ENCODE peak calls at places on chromosomes 1 and 21, in nine cellular contexts. One of them, this sample, is unnamed.

GRCh38 chr1:20896824-20897223 is 109.7 kb upstream of the HP1BP3 start:
- DNase-seq in HFFc6: peak
- DNase-seq in left ventricle myocardium inferior: no peak
- DNase-seq in fibroblast of pulmonary artery: peak
- DNase-seq in ovary: no peak
- DNase-seq in adrenal gland: no peak
- DNase-seq in fibroblast of villous mesenchyme: peak
- DNase-seq in body of pancreas: no peak
- DNase-seq in AG09309: peak
- DNase-seq in this sample: peak

GRCh38 chr1:205936846-205937707 is 6.2 kb downstream of the SLC26A9 start:
- DNase-seq in HFFc6: peak
- DNase-seq in left ventricle myocardium inferior: no peak
- DNase-seq in fibroblast of pulmonary artery: peak
- DNase-seq in ovary: no peak
- DNase-seq in adrenal gland: no peak
- DNase-seq in fibroblast of villous mesenchyme: peak
- DNase-seq in body of pancreas: peak
- DNase-seq in AG09309: no peak
- DNase-seq in this sample: no peak

GRCh38 chr1:214416417-214417212 is 134.8 kb downstream of the PTPN14 start:
- DNase-seq in HFFc6: peak
- DNase-seq in left ventricle myocardium inferior: no peak
- DNase-seq in fibroblast of pulmonary artery: peak
- DNase-seq in ovary: no peak
- DNase-seq in adrenal gland: no peak
- DNase-seq in fibroblast of villous mesenchyme: peak
- DNase-seq in body of pancreas: no peak
- DNase-seq in AG09309: no peak
- DNase-seq in this sample: no peak

GRCh38 chr1:202349263-202349928 is 897 bp downstream of the PPP1R12B start:
- DNase-seq in HFFc6: peak
- DNase-seq in left ventricle myocardium inferior: no peak
- DNase-seq in fibroblast of pulmonary artery: peak
- DNase-seq in ovary: no peak
- DNase-seq in adrenal gland: no peak
- DNase-seq in fibroblast of villous mesenchyme: peak
- DNase-seq in body of pancreas: no peak
- DNase-seq in AG09309: peak
- DNase-seq in this sample: peak

GRCh38 chr1:20726932-20727745 is 5.4 kb downstream of the SH2D5 start:
- DNase-seq in HFFc6: no peak
- DNase-seq in left ventricle myocardium inferior: no peak
- DNase-seq in fibroblast of pulmonary artery: no peak
- DNase-seq in ovary: no peak
- DNase-seq in adrenal gland: no peak
- DNase-seq in fibroblast of villous mesenchyme: no peak
- DNase-seq in body of pancreas: no peak
- DNase-seq in AG09309: no peak
- DNase-seq in this sample: no peak

GRCh38 chr21:33265664-33266049 is 510 bp upstream of the IL10RB start:
- DNase-seq in HFFc6: no peak
- DNase-seq in left ventricle myocardium inferior: peak
- DNase-seq in fibroblast of pulmonary artery: no peak
- DNase-seq in ovary: no peak
- DNase-seq in adrenal gland: peak
- DNase-seq in fibroblast of villous mesenchyme: peak
- DNase-seq in body of pancreas: no peak
- DNase-seq in AG09309: no peak
- DNase-seq in this sample: no peak

GRCh38 chr1:184483101-184483813 is 96.4 kb downstream of the C1orf21 start:
- DNase-seq in HFFc6: peak
- DNase-seq in left ventricle myocardium inferior: no peak
- DNase-seq in fibroblast of pulmonary artery: peak
- DNase-seq in ovary: peak
- DNase-seq in adrenal gland: peak
- DNase-seq in fibroblast of villous mesenchyme: peak
- DNase-seq in body of pancreas: peak
- DNase-seq in AG09309: no peak
- DNase-seq in this sample: no peak

GRCh38 chr1:2251786-2252185 is 23.7 kb downstream of the SKI start:
- DNase-seq in HFFc6: no peak
- DNase-seq in left ventricle myocardium inferior: peak
- DNase-seq in fibroblast of pulmonary artery: peak
- DNase-seq in ovary: no peak
- DNase-seq in adrenal gland: no peak
- DNase-seq in fibroblast of villous mesenchyme: no peak
- DNase-seq in body of pancreas: peak
- DNase-seq in AG09309: no peak
- DNase-seq in this sample: peak

GRCh38 chr21:46604975-46605758 is at the start of gene S100B:
- DNase-seq in HFFc6: no peak
- DNase-seq in left ventricle myocardium inferior: no peak
- DNase-seq in fibroblast of pulmonary artery: no peak
- DNase-seq in ovary: no peak
- DNase-seq in adrenal gland: no peak
- DNase-seq in fibroblast of villous mesenchyme: no peak
- DNase-seq in body of pancreas: no peak
- DNase-seq in AG09309: no peak
- DNase-seq in this sample: peak

GRCh38 chr1:206908038-206908437 is 10.8 kb downstream of the IL24 start:
- DNase-seq in HFFc6: no peak
- DNase-seq in left ventricle myocardium inferior: no peak
- DNase-seq in fibroblast of pulmonary artery: no peak
- DNase-seq in ovary: no peak
- DNase-seq in adrenal gland: no peak
- DNase-seq in fibroblast of villous mesenchyme: no peak
- DNase-seq in body of pancreas: no peak
- DNase-seq in AG09309: no peak
- DNase-seq in this sample: no peak

GRCh38 chr1:84991097-84991890 is 5.6 kb downstream of the MCOLN2 start:
- DNase-seq in HFFc6: no peak
- DNase-seq in left ventricle myocardium inferior: no peak
- DNase-seq in fibroblast of pulmonary artery: no peak
- DNase-seq in ovary: no peak
- DNase-seq in adrenal gland: no peak
- DNase-seq in fibroblast of villous mesenchyme: no peak
- DNase-seq in body of pancreas: no peak
- DNase-seq in AG09309: no peak
- DNase-seq in this sample: no peak

GRCh38 chr1:231040800-231041704 is 998 bp upstream of the FAM89A start:
- DNase-seq in HFFc6: no peak
- DNase-seq in left ventricle myocardium inferior: no peak
- DNase-seq in fibroblast of pulmonary artery: no peak
- DNase-seq in ovary: peak
- DNase-seq in adrenal gland: no peak
- DNase-seq in fibroblast of villous mesenchyme: peak
- DNase-seq in body of pancreas: peak
- DNase-seq in AG09309: no peak
- DNase-seq in this sample: peak

GRCh38 chr1:168803696-168804510 is 74.9 kb upstream of the DPT start:
- DNase-seq in HFFc6: no peak
- DNase-seq in left ventricle myocardium inferior: no peak
- DNase-seq in fibroblast of pulmonary artery: no peak
- DNase-seq in ovary: no peak
- DNase-seq in adrenal gland: no peak
- DNase-seq in fibroblast of villous mesenchyme: no peak
- DNase-seq in body of pancreas: peak
- DNase-seq in AG09309: no peak
- DNase-seq in this sample: no peak

GRCh38 chr1:184531296-184531695 is 144.5 kb downstream of the C1orf21 start:
- DNase-seq in HFFc6: no peak
- DNase-seq in left ventricle myocardium inferior: no peak
- DNase-seq in fibroblast of pulmonary artery: no peak
- DNase-seq in ovary: no peak
- DNase-seq in adrenal gland: no peak
- DNase-seq in fibroblast of villous mesenchyme: peak
- DNase-seq in body of pancreas: no peak
- DNase-seq in AG09309: no peak
- DNase-seq in this sample: no peak

GRCh38 chr1:243944429-243945160 is 94.6 kb upstream of the AKT3 start:
- DNase-seq in HFFc6: peak
- DNase-seq in left ventricle myocardium inferior: no peak
- DNase-seq in fibroblast of pulmonary artery: peak
- DNase-seq in ovary: no peak
- DNase-seq in adrenal gland: no peak
- DNase-seq in fibroblast of villous mesenchyme: peak
- DNase-seq in body of pancreas: peak
- DNase-seq in AG09309: no peak
- DNase-seq in this sample: peak

GRCh38 chr1:15178571-15179484 is 25.3 kb downstream of the TMEM51 start:
- DNase-seq in HFFc6: peak
- DNase-seq in left ventricle myocardium inferior: no peak
- DNase-seq in fibroblast of pulmonary artery: peak
- DNase-seq in ovary: peak
- DNase-seq in adrenal gland: peak
- DNase-seq in fibroblast of villous mesenchyme: peak
- DNase-seq in body of pancreas: peak
- DNase-seq in AG09309: peak
- DNase-seq in this sample: no peak

GRCh38 chr1:232040260-232040659 is 413.7 kb downstream of the DISC1 start:
- DNase-seq in HFFc6: no peak
- DNase-seq in left ventricle myocardium inferior: no peak
- DNase-seq in fibroblast of pulmonary artery: no peak
- DNase-seq in ovary: no peak
- DNase-seq in adrenal gland: no peak
- DNase-seq in fibroblast of villous mesenchyme: no peak
- DNase-seq in body of pancreas: no peak
- DNase-seq in AG09309: no peak
- DNase-seq in this sample: no peak

GRCh38 chr1:148362930-148363810 is 119.9 kb downstream of the PPIAL4G start:
- DNase-seq in HFFc6: no peak
- DNase-seq in left ventricle myocardium inferior: no peak
- DNase-seq in fibroblast of pulmonary artery: no peak
- DNase-seq in ovary: no peak
- DNase-seq in adrenal gland: no peak
- DNase-seq in fibroblast of villous mesenchyme: no peak
- DNase-seq in body of pancreas: no peak
- DNase-seq in AG09309: no peak
- DNase-seq in this sample: no peak

GRCh38 chr1:172417552-172417951 is 2.9 kb upstream of the C1orf105 start:
- DNase-seq in HFFc6: no peak
- DNase-seq in left ventricle myocardium inferior: no peak
- DNase-seq in fibroblast of pulmonary artery: no peak
- DNase-seq in ovary: no peak
- DNase-seq in adrenal gland: no peak
- DNase-seq in fibroblast of villous mesenchyme: no peak
- DNase-seq in body of pancreas: no peak
- DNase-seq in AG09309: no peak
- DNase-seq in this sample: no peak

GRCh38 chr1:159991513-159991912 is 37.5 kb upstream of the SLAMF9 start:
- DNase-seq in HFFc6: no peak
- DNase-seq in left ventricle myocardium inferior: no peak
- DNase-seq in fibroblast of pulmonary artery: peak
- DNase-seq in ovary: no peak
- DNase-seq in adrenal gland: no peak
- DNase-seq in fibroblast of villous mesenchyme: peak
- DNase-seq in body of pancreas: no peak
- DNase-seq in AG09309: no peak
- DNase-seq in this sample: peak

GRCh38 chr1:154847891-154848290 is 22.2 kb downstream of the KCNN3 start:
- DNase-seq in HFFc6: no peak
- DNase-seq in left ventricle myocardium inferior: no peak
- DNase-seq in fibroblast of pulmonary artery: peak
- DNase-seq in ovary: no peak
- DNase-seq in adrenal gland: no peak
- DNase-seq in fibroblast of villous mesenchyme: no peak
- DNase-seq in body of pancreas: peak
- DNase-seq in AG09309: no peak
- DNase-seq in this sample: peak

GRCh38 chr1:70866522-70867256 is 180.9 kb downstream of the PTGER3 start:
- DNase-seq in HFFc6: no peak
- DNase-seq in left ventricle myocardium inferior: no peak
- DNase-seq in fibroblast of pulmonary artery: no peak
- DNase-seq in ovary: no peak
- DNase-seq in adrenal gland: peak
- DNase-seq in fibroblast of villous mesenchyme: no peak
- DNase-seq in body of pancreas: peak
- DNase-seq in AG09309: no peak
- DNase-seq in this sample: no peak

GRCh38 chr1:214292317-214292716 is 11.4 kb downstream of the SMYD2 start:
- DNase-seq in HFFc6: peak
- DNase-seq in left ventricle myocardium inferior: no peak
- DNase-seq in fibroblast of pulmonary artery: no peak
- DNase-seq in ovary: no peak
- DNase-seq in adrenal gland: no peak
- DNase-seq in fibroblast of villous mesenchyme: peak
- DNase-seq in body of pancreas: no peak
- DNase-seq in AG09309: no peak
- DNase-seq in this sample: no peak

GRCh38 chr1:152901631-152902030 is 6.7 kb upstream of the IVL start:
- DNase-seq in HFFc6: no peak
- DNase-seq in left ventricle myocardium inferior: no peak
- DNase-seq in fibroblast of pulmonary artery: no peak
- DNase-seq in ovary: no peak
- DNase-seq in adrenal gland: no peak
- DNase-seq in fibroblast of villous mesenchyme: no peak
- DNase-seq in body of pancreas: no peak
- DNase-seq in AG09309: no peak
- DNase-seq in this sample: no peak
- TF ChIP-seq CTCF in HFFc6: no peak
- TF ChIP-seq CTCF in left ventricle myocardium inferior: no peak
- TF ChIP-seq CTCF in fibroblast of pulmonary artery: no peak
- TF ChIP-seq CTCF in ovary: no peak
- TF ChIP-seq CTCF in adrenal gland: no peak
- TF ChIP-seq CTCF in fibroblast of villous mesenchyme: no peak
- TF ChIP-seq CTCF in body of pancreas: no peak
- TF ChIP-seq CTCF in AG09309: no peak
- TF ChIP-seq CTCF in this sample: no peak

GRCh38 chr1:220544901-220545303 is 17.0 kb downstream of the MARK1 start:
- DNase-seq in HFFc6: no peak
- DNase-seq in left ventricle myocardium inferior: no peak
- DNase-seq in fibroblast of pulmonary artery: peak
- DNase-seq in ovary: no peak
- DNase-seq in adrenal gland: no peak
- DNase-seq in fibroblast of villous mesenchyme: peak
- DNase-seq in body of pancreas: no peak
- DNase-seq in AG09309: no peak
- DNase-seq in this sample: peak
- TF ChIP-seq CTCF in HFFc6: peak
- TF ChIP-seq CTCF in left ventricle myocardium inferior: no peak
- TF ChIP-seq CTCF in fibroblast of pulmonary artery: peak
- TF ChIP-seq CTCF in ovary: no peak
- TF ChIP-seq CTCF in adrenal gland: no peak
- TF ChIP-seq CTCF in fibroblast of villous mesenchyme: peak
- TF ChIP-seq CTCF in body of pancreas: no peak
- TF ChIP-seq CTCF in AG09309: peak
- TF ChIP-seq CTCF in this sample: peak

GRCh38 chr21:43771199-43771675 is 4.9 kb downstream of the CSTB start:
- DNase-seq in HFFc6: no peak
- DNase-seq in left ventricle myocardium inferior: no peak
- DNase-seq in fibroblast of pulmonary artery: no peak
- DNase-seq in ovary: no peak
- DNase-seq in adrenal gland: no peak
- DNase-seq in fibroblast of villous mesenchyme: no peak
- DNase-seq in body of pancreas: no peak
- DNase-seq in AG09309: no peak
- DNase-seq in this sample: no peak
- TF ChIP-seq CTCF in HFFc6: no peak
- TF ChIP-seq CTCF in left ventricle myocardium inferior: no peak
- TF ChIP-seq CTCF in fibroblast of pulmonary artery: no peak
- TF ChIP-seq CTCF in ovary: no peak
- TF ChIP-seq CTCF in adrenal gland: no peak
- TF ChIP-seq CTCF in fibroblast of villous mesenchyme: no peak
- TF ChIP-seq CTCF in body of pancreas: no peak
- TF ChIP-seq CTCF in AG09309: no peak
- TF ChIP-seq CTCF in this sample: no peak

GRCh38 chr1:1019122-1019999 is 559 bp upstream of the AGRN start:
- DNase-seq in HFFc6: peak
- DNase-seq in left ventricle myocardium inferior: peak
- DNase-seq in fibroblast of pulmonary artery: peak
- DNase-seq in ovary: peak
- DNase-seq in adrenal gland: peak
- DNase-seq in fibroblast of villous mesenchyme: peak
- DNase-seq in body of pancreas: peak
- DNase-seq in AG09309: peak
- DNase-seq in this sample: peak
- TF ChIP-seq CTCF in HFFc6: peak
- TF ChIP-seq CTCF in left ventricle myocardium inferior: peak
- TF ChIP-seq CTCF in fibroblast of pulmonary artery: peak
- TF ChIP-seq CTCF in ovary: peak
- TF ChIP-seq CTCF in adrenal gland: peak
- TF ChIP-seq CTCF in fibroblast of villous mesenchyme: peak
- TF ChIP-seq CTCF in body of pancreas: peak
- TF ChIP-seq CTCF in AG09309: peak
- TF ChIP-seq CTCF in this sample: peak